ENCODE peak calls at places on chromosome 14, in four cellular contexts. T, Z, O and A are unnamed samples.

GRCh38 chr14:100067481-100067880 is 2.3 kb downstream of the EVL start:
- DNase-seq in T (no peak), Z (no peak), O (no peak), A (no peak)

GRCh38 chr14:21300892-21301291 is 21.0 kb downstream of the RPGRIP1 start:
- DNase-seq in T (peak; percentile 5), Z (no peak), O (no peak), A (no peak)

GRCh38 chr14:64540208-64541202 is at the start of gene HSPA2:
- DNase-seq in T (peak; percentile 100), Z (peak; percentile 98), O (peak; percentile 100), A (peak; percentile 99)

GRCh38 chr14:24241829-24242443 is 487 bp downstream of the TINF2 start:
- DNase-seq in T (peak; percentile 94), Z (peak; percentile 86), O (peak; percentile 93), A (peak; percentile 68)

GRCh38 chr14:37650356-37651037 is 55.1 kb downstream of the TTC6 start:
- DNase-seq in T (peak; percentile 47), Z (no peak), O (no peak), A (no peak)

GRCh38 chr14:36661506-36662257 is at the start of gene PAX9:
- DNase-seq in T (peak; percentile 74), Z (peak; percentile 66), O (peak; percentile 87), A (peak; percentile 26)

GRCh38 chr14:94056579-94057308 is 24.3 kb downstream of the DDX24 start:
- DNase-seq in T (peak; percentile 53), Z (no peak), O (no peak), A (no peak)

GRCh38 chr14:68236525-68236924 is 416.9 kb downstream of the RAD51B start:
- DNase-seq in T (no peak), Z (no peak), O (no peak), A (no peak)

GRCh38 chr14:38211258-38211735 is 3.6 kb downstream of the SSTR1 start:
- DNase-seq in T (no peak), Z (peak; percentile 3), O (no peak), A (no peak)

GRCh38 chr14:45373877-45374276 is 120.9 kb upstream of the MIS18BP1 start:
- DNase-seq in T (no peak), Z (no peak), O (no peak), A (no peak)

GRCh38 chr14:98701377-98701776 is 570.6 kb downstream of the BCL11B start:
- DNase-seq in T (no peak), Z (no peak), O (no peak), A (no peak)

GRCh38 chr14:50088731-50089130 is 27.6 kb downstream of the VCPKMT start:
- DNase-seq in T (peak; percentile 13), Z (no peak), O (no peak), A (no peak)

GRCh38 chr14:95318870-95319311 is 817 bp downstream of the CLMN start:
- DNase-seq in T (no peak), Z (no peak), O (no peak), A (no peak)

GRCh38 chr14:44785096-44785495 is 176.7 kb downstream of the KLHL28 start:
- DNase-seq in T (no peak), Z (no peak), O (no peak), A (no peak)

GRCh38 chr14:41604793-41605534 is 1.7 kb upstream of the LRFN5 start:
- DNase-seq in T (peak; percentile 87), Z (peak; percentile 83), O (no peak), A (peak; percentile 84)

GRCh38 chr14:58298880-58299664 is 717 bp downstream of the ARID4A start:
- DNase-seq in T (no peak), Z (no peak), O (no peak), A (no peak)

GRCh38 chr14:69242311-69243224 is 17.4 kb upstream of the GALNT16 start:
- DNase-seq in T (peak; percentile 87), Z (peak; percentile 81), O (peak; percentile 32), A (peak; percentile 30)

GRCh38 chr14:68786491-68787234 is 6.2 kb downstream of the ZFP36L1 start:
- DNase-seq in T (peak; percentile 59), Z (peak; percentile 91), O (peak; percentile 86), A (no peak)

GRCh38 chr14:64266206-64266605 is 28.0 kb downstream of the ESR2 start:
- DNase-seq in T (peak; percentile 63), Z (peak; percentile 49), O (peak; percentile 35), A (no peak)

GRCh38 chr14:75223664-75224154 is 47.3 kb upstream of the TMED10 start:
- DNase-seq in T (peak; percentile 32), Z (no peak), O (no peak), A (peak; percentile 46)

GRCh38 chr14:70448633-70449032 is 3.3 kb upstream of the ADAM21 start:
- DNase-seq in T (peak; percentile 86), Z (peak; percentile 56), O (peak; percentile 23), A (no peak)

GRCh38 chr14:56796259-56796658 is 14.0 kb downstream of the OTX2 start:
- DNase-seq in T (no peak), Z (no peak), O (no peak), A (no peak)

GRCh38 chr14:65357091-65357490 is 55.4 kb upstream of the FUT8 start:
- DNase-seq in T (no peak), Z (no peak), O (peak; percentile 69), A (no peak)

GRCh38 chr14:74478996-74479635 is 14.0 kb downstream of the NPC2 start:
- DNase-seq in T (peak; percentile 44), Z (peak; percentile 44), O (no peak), A (no peak)

GRCh38 chr14:101819251-101819990 is 57.9 kb downstream of the PPP2R5C start:
- DNase-seq in T (no peak), Z (no peak), O (no peak), A (no peak)

GRCh38 chr14:64507376-64508156 is 3.0 kb downstream of the ZBTB1 start:
- DNase-seq in T (peak; percentile 57), Z (peak; percentile 75), O (peak; percentile 78), A (no peak)

GRCh38 chr14:99244299-99244959 is 27.6 kb downstream of the BCL11B start:
- DNase-seq in T (no peak), Z (no peak), O (no peak), A (no peak)

GRCh38 chr14:83909507-83909906 is 1620.4 kb upstream of the FLRT2 start:
- DNase-seq in T (peak; percentile 43), Z (peak; percentile 19), O (no peak), A (no peak)

GRCh38 chr14:61713724-61714437 is 18.6 kb downstream of the HIF1A start:
- DNase-seq in T (no peak), Z (no peak), O (no peak), A (no peak)
- H3K4me3 ChIP-seq in T (no peak overlapping the region), Z (no peak overlapping the region), O (no peak overlapping the region), A (no peak overlapping the region)

DNA sequence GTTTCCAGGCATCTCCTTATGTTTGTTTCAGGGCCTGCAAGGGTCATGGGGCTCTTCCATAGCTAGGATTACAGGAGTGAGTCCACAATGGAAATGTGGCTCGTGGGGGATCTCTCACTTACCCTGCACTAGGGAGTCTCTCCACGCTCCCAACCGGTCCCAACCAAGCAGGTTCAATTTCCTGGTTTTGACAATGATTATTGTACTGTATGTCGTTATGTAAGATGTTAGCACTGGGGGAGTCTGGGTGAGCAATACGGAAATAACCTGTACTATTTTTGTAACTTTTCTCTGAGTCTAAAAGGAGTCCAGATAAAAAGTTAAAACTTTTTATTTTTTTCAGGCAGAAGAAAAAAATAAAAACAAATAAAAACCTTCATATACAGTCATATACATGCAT is 325.7 kb upstream of the RGS6 start:
- DNase-seq in T (no peak), Z (no peak), O (no peak), A (no peak)
- TF ChIP-seq CTCF in T (no peak), Z (no peak), O (no peak), A (no peak)

GRCh38 chr14:103879118-103879569 is 31.8 kb upstream of the PPP1R13B start:
- DNase-seq in T (no peak), Z (no peak), O (no peak), A (no peak)
- H3K4me3 ChIP-seq in T (no peak overlapping the region), Z (no peak overlapping the region), O (no peak overlapping the region), A (no peak overlapping the region)

GRCh38 chr14:104792945-104793702 is 2.4 kb downstream of the AKT1 start:
- DNase-seq in T (no peak), Z (no peak), O (no peak), A (no peak)
- TF ChIP-seq CTCF in T (peak; percentile 13), Z (no peak), O (no peak), A (no peak)

DNA sequence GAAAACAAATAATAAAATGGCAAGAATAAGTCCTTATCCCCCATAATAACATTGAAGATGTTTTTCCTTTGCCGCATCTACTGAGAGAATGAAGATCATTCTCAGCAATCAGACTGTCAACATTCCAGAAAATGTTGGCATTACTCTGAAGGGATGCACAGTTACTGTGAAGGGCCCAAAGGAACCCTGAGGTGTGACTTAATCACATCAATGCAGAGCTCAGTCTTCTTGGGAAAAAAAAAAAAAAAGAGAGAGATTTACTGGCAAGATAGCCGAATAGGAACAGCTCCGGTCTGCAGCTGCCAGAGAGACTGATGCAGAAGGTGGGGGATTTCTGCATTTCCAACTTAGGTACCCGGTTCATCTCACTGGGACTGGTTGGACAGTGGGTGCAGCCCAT is 41.3 kb upstream of the OR6J1 start:
- DNase-seq in T (no peak), Z (no peak), O (peak; percentile 54), A (no peak)
- H3K4me3 ChIP-seq in T (no peak overlapping the region), Z (no peak overlapping the region), O (no peak overlapping the region), A (no peak overlapping the region)

GRCh38 chr14:72699433-72699832 is 194.5 kb downstream of the DPF3 start:
- DNase-seq in T (no peak), Z (no peak), O (no peak), A (no peak)
- TF ChIP-seq CTCF in T (no peak), Z (no peak), O (no peak), A (no peak)

GRCh38 chr14:34693228-34693939 is 21.0 kb downstream of the CFL2 start:
- DNase-seq in T (peak; percentile 19), Z (no peak), O (peak; percentile 47), A (no peak)
- H3K4me3 ChIP-seq in T (peak overlapping the region; percentile 42), Z (peak overlapping the region; percentile 42), O (peak overlapping the region; percentile 45), A (no peak overlapping the region)

DNA sequence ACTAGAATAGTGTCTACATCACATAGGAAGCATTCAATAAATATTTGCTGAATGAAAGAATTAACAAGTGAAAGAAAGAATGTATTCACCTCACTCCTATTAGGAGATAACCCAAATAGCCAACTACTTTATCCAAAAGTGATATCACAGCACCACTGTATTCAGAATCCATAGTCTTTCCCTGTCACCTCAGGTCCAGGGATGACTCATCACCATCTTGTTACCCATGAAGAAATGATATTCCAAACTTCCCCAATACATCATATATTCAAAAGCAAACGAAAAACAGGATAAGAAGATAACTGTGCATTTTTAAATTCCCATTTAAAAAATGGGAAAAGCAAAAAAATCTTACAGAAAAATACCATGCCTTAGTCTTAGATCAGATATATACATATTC is 39.1 kb downstream of the TXNDC16 start:
- DNase-seq in T (no peak), Z (no peak), O (no peak), A (no peak)
- TF ChIP-seq CTCF in T (no peak), Z (no peak), O (no peak), A (no peak)